ENCODE peak calls at places on chromosomes 4 and X, in four cellular contexts. Q is HL-60, L is GM12878, A is K562. R is an unnamed sample.

GRCh38 chr4:87589531-87589930 is 18.8 kb upstream of the DSPP start:
- DNase-seq in L (no peak), A (no peak), Q (no peak), R (no peak)

GRCh38 chrX:22686138-22686541 is 313.6 kb upstream of the DDX53 start:
- DNase-seq in A (no peak), L (no peak), Q (no peak), R (no peak)

GRCh38 chrX:111869639-111870034 is 6.3 kb upstream of the TRPC5OS start:
- DNase-seq in Q (no peak), A (peak), L (peak), R (no peak)

GRCh38 chr4:153348006-153348405 is 3.5 kb downstream of the MND1 start:
- DNase-seq in L (no peak), Q (no peak), A (peak), R (no peak)

GRCh38 chrX:49303346-49303745 is at the start of gene GAGE10:
- DNase-seq in A (no peak), L (no peak), Q (no peak), R (no peak)

GRCh38 chr4:166594326-166594946 is 639.9 kb downstream of the SPOCK3 start:
- DNase-seq in A (no peak), Q (peak), L (peak), R (peak)

GRCh38 chrX:15564981-15565579 is 35.7 kb downstream of the ACE2 start:
- DNase-seq in Q (peak), A (peak), L (peak), R (no peak)

GRCh38 chrX:139770366-139770765 is 62.4 kb upstream of the MCF2 start:
- DNase-seq in A (no peak), L (no peak), Q (no peak), R (no peak)

GRCh38 chrX:77966361-77966760 is 3.1 kb downstream of the PGAM4 start:
- DNase-seq in Q (no peak), L (no peak), A (no peak), R (no peak)

GRCh38 chr4:75432683-75433082 is 81.5 kb downstream of the RCHY1 start:
- DNase-seq in L (no peak), A (no peak), Q (no peak), R (no peak)

GRCh38 chr4:174631901-174632758 is 109.8 kb upstream of the HPGD start:
- DNase-seq in L (no peak), Q (no peak), A (peak), R (no peak)

GRCh38 chr4:20251796-20252655 is at the start of gene SLIT2:
- DNase-seq in A (peak), L (no peak), Q (peak), R (peak)

GRCh38 chrX:120697053-120697452 is 67.2 kb upstream of the C1GALT1C1 start:
- DNase-seq in A (no peak), L (peak), Q (no peak), R (no peak)

GRCh38 chr4:54165438-54165837 is 63.7 kb upstream of the PDGFRA start:
- DNase-seq in L (no peak), Q (no peak), A (no peak), R (no peak)

GRCh38 chrX:85109235-85109634 is 105.6 kb downstream of the APOOL start:
- DNase-seq in L (no peak), A (peak), Q (peak), R (peak)

GRCh38 chr4:33841120-33841519 is 2403.2 kb downstream of the ARAP2 start:
- DNase-seq in L (no peak), A (no peak), Q (no peak), R (no peak)

GRCh38 chr4:92304636-92305035 is 870 bp downstream of the GRID2 start:
- DNase-seq in A (no peak), L (no peak), Q (no peak), R (no peak)

GRCh38 chr4:7323872-7324650 is 110.7 kb downstream of the PSAPL1 start:
- DNase-seq in A (no peak), Q (no peak), L (no peak), R (no peak)

GRCh38 chr4:102535398-102536082 is 34.4 kb downstream of the NFKB1 start:
- DNase-seq in A (no peak), Q (no peak), L (no peak), R (no peak)
- TF ChIP-seq SPI1 in A (no peak), Q (no peak), L (no peak), R (no peak)

DNA sequence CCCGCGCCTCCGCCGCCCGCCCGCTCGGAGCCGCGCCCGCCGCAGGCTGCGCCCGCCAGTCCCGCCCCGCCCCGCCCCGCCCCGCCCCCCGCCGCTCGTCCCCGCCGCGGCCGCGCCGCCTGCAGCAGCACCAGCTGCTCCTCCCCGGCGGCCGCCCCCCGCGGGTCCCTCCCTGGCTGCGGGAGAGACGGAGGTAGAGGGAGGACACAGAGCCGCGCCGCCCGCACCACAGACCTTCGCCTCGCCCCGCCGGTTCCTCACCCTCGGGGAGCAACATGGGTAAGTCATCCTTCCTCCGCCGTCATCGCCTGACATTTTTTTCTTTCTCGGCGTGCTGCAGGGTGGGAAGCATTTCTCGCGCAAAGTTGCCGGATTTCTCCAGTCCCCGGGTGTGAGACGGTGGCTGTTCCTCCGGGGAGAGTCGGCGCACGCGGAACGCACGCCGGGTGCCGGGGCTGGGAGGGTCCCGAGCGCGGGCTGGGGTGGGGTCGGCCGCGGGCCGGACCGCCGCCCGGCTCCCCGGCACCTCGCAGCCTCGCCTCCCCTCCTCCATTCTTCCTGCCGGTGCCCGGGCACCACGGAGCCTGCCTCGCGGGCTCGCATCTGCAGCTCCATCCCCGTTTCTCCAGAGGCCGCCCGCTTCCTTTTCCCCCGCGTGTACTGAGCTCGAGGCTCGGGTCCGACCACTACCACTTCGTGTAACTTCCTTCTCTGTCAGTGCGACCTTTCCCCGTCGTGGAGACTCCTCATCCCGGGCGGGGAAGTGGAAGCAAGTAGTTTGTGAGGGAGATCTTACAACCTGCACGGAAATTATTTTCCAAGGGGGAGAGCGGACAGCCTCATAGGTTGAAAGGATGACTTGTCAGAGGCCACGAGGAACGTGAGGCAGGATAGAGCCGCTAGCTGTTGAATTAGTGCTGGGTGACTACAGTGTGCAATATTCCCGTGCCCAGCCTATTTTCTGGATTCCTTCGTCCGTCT is at the start of gene RAP1GDS1:
- DNase-seq in Q (peak), A (peak), L (no peak), R (no peak)
- TF ChIP-seq SPI1 in Q (no peak), A (no peak), L (no peak), R (no peak)

GRCh38 chr4:8355864-8356565 is 84.5 kb downstream of the ACOX3 start:
- DNase-seq in Q (no peak), L (no peak), A (no peak), R (no peak)
- TF ChIP-seq SPI1 in Q (no peak), L (no peak), A (no peak), R (no peak)

GRCh38 chr4:23324291-23324690 is 565.6 kb downstream of the PPARGC1A start:
- DNase-seq in A (no peak), Q (no peak), L (no peak), R (no peak)
- TF ChIP-seq SPI1 in A (no peak), Q (no peak), L (no peak), R (no peak)